ENCODE peak calls at places on chromosomes 4 and X, in eight cellular contexts. M, F, Y, N, K, J, W and Z are unnamed samples.

GRCh38 chr4:7890635-7891393 is 48.8 kb downstream of the AFAP1 start:
- DNase-seq in M (no peak), F (no peak), Y (peak; percentile 71), N (peak; percentile 97), K (no peak), J (peak; percentile 80), W (no peak), Z (no peak)

GRCh38 chr4:125388653-125389052 is 73.9 kb downstream of the FAT4 start:
- DNase-seq in M (no peak), F (no peak), Y (peak; percentile 77), N (peak; percentile 81), K (no peak), J (peak; percentile 70), W (no peak), Z (no peak)

GRCh38 chrX:9131066-9131465 is 97.1 kb upstream of the FAM9B start:
- DNase-seq in M (no peak), F (no peak), Y (no peak), N (no peak), K (no peak), J (no peak), W (no peak), Z (no peak)

GRCh38 chrX:9765072-9765736 is 443 bp downstream of the GPR143 start:
- DNase-seq in M (peak; percentile 57), F (peak; percentile 32), Y (no peak), N (no peak), K (no peak), J (no peak), W (no peak), Z (peak; percentile 47)

GRCh38 chr4:10619220-10619619 is 65.3 kb downstream of the CLNK start:
- DNase-seq in M (no peak), F (no peak), Y (peak; percentile 43), N (peak; percentile 83), K (no peak), J (peak; percentile 57), W (peak; percentile 28), Z (no peak)

GRCh38 chr4:140851032-140851636 is 94.9 kb upstream of the TBC1D9 start:
- DNase-seq in M (no peak), F (peak; percentile 80), Y (peak; percentile 80), N (peak; percentile 27), K (peak; percentile 64), J (peak; percentile 81), W (no peak), Z (peak; percentile 47)

GRCh38 chrX:137166591-137166990 is 132.8 kb upstream of the GPR101 start:
- DNase-seq in M (peak; percentile 64), F (peak; percentile 51), Y (no peak), N (no peak), K (no peak), J (no peak), W (no peak), Z (peak; percentile 16)

GRCh38 chr4:83358410-83358809 is 23.8 kb upstream of the HPSE start:
- DNase-seq in M (no peak), F (no peak), Y (peak; percentile 64), N (peak; percentile 81), K (no peak), J (peak; percentile 44), W (no peak), Z (no peak)

GRCh38 chr4:8763966-8764901 is 107.4 kb downstream of the HMX1 start:
- DNase-seq in M (peak; percentile 41), F (no peak), Y (no peak), N (no peak), K (no peak), J (no peak), W (no peak), Z (no peak)

GRCh38 chr4:162352580-162353107 is 188.8 kb upstream of the FSTL5 start:
- DNase-seq in M (no peak), F (no peak), Y (no peak), N (no peak), K (no peak), J (no peak), W (no peak), Z (no peak)

GRCh38 chr4:15213415-15213814 is 211.1 kb downstream of the CPEB2 start:
- DNase-seq in M (no peak), F (no peak), Y (no peak), N (no peak), K (no peak), J (no peak), W (no peak), Z (no peak)

GRCh38 chrX:145881175-145881867 is 63.7 kb downstream of the SLITRK2 start:
- DNase-seq in M (no peak), F (no peak), Y (no peak), N (no peak), K (no peak), J (no peak), W (no peak), Z (no peak)

GRCh38 chr4:664713-665231 is 9.3 kb downstream of the ATP5ME start:
- DNase-seq in M (peak; percentile 52), F (no peak), Y (no peak), N (no peak), K (no peak), J (no peak), W (no peak), Z (no peak)

GRCh38 chrX:69222103-69223090 is 57.1 kb upstream of the PJA1 start:
- DNase-seq in M (peak; percentile 84), F (peak; percentile 92), Y (peak; percentile 68), N (peak; percentile 25), K (peak; percentile 73), J (peak; percentile 70), W (peak; percentile 60), Z (peak; percentile 82)

GRCh38 chrX:124098089-124098488 is 136.6 kb downstream of the STAG2 start:
- DNase-seq in M (no peak), F (peak; percentile 39), Y (peak; percentile 52), N (peak; percentile 24), K (peak; percentile 13), J (peak; percentile 56), W (no peak), Z (no peak)

GRCh38 chr4:139515531-139515958 is 40.5 kb downstream of the SETD7 start:
- DNase-seq in M (no peak), F (no peak), Y (peak; percentile 45), N (peak; percentile 12), K (no peak), J (no peak), W (no peak), Z (no peak)

GRCh38 chrX:65871671-65872311 is 168.1 kb downstream of the VSIG4 start:
- DNase-seq in M (no peak), F (peak; percentile 40), Y (peak; percentile 34), N (no peak), K (peak; percentile 18), J (no peak), W (no peak), Z (no peak)

GRCh38 chrX:7927259-7928167 is at the start of gene PNPLA4:
- DNase-seq in M (peak; percentile 96), F (peak; percentile 87), Y (peak; percentile 65), N (peak; percentile 59), K (peak; percentile 87), J (peak; percentile 79), W (peak; percentile 84), Z (peak; percentile 76)

GRCh38 chr4:108301583-108302256 is 133.0 kb upstream of the LEF1 start:
- DNase-seq in M (no peak), F (no peak), Y (no peak), N (no peak), K (no peak), J (no peak), W (no peak), Z (no peak)

GRCh38 chr4:6115746-6116586 is 84.4 kb downstream of the JAKMIP1 start:
- DNase-seq in M (no peak), F (no peak), Y (no peak), N (no peak), K (no peak), J (no peak), W (no peak), Z (no peak)

GRCh38 chr4:16450724-16451123 is 224.5 kb upstream of the TAPT1 start:
- DNase-seq in M (no peak), F (no peak), Y (peak; percentile 41), N (no peak), K (no peak), J (peak; percentile 14), W (no peak), Z (no peak)
- TF ChIP-seq CTCF in M (no peak), F (peak; percentile 23), Y (peak; percentile 51), N (peak; percentile 36), K (no peak), J (peak; percentile 33), W (no peak), Z (no peak)

GRCh38 chrX:115912372-115912897 is 258.1 kb upstream of the AGTR2 start:
- DNase-seq in M (no peak), F (peak; percentile 9), Y (peak; percentile 4), N (no peak), K (no peak), J (no peak), W (no peak), Z (no peak)
- TF ChIP-seq CTCF in M (no peak), F (peak; percentile 40), Y (peak; percentile 41), N (no peak), K (no peak), J (no peak), W (peak; percentile 11), Z (no peak)

GRCh38 chr4:181264908-181265307 is 978.3 kb upstream of the TENM3 start:
- DNase-seq in M (no peak), F (peak; percentile 55), Y (no peak), N (no peak), K (no peak), J (no peak), W (no peak), Z (peak; percentile 18)

GRCh38 chr4:181259081-181259480 is 984.1 kb upstream of the TENM3 start:
- DNase-seq in M (no peak), F (no peak), Y (no peak), N (no peak), K (no peak), J (no peak), W (no peak), Z (no peak)

GRCh38 chr4:181258569-181258968 is 984.6 kb upstream of the TENM3 start:
- DNase-seq in M (no peak), F (peak; percentile 30), Y (no peak), N (no peak), K (no peak), J (no peak), W (no peak), Z (no peak)

DNA sequence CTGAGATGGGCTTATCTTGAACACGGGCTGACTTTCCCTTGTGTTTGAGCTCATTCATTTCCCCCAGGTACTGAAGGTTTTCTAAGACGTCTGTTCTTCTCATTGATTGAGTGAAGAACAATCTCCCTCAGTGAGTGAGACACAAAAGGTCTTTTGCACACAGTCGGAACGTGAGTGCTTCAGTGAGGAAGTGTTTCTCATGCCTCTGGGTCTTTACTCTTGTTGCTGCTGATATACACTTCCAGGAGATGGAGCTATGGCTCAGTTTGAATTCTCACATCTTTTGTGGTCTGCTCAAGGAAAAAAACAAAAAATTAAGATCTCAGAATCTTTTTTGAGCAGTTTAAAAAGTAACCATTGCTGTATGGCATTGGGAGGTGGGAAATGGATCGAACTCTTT is 981.9 kb upstream of the TENM3 start:
- DNase-seq in M (no peak), F (peak; percentile 80), Y (no peak), N (peak; percentile 34), K (no peak), J (peak; percentile 44), W (no peak), Z (no peak)
- TF ChIP-seq CTCF in M (no peak), F (peak; percentile 64), Y (no peak), N (peak; percentile 52), K (no peak), J (no peak), W (no peak), Z (peak; percentile 39)

DNA sequence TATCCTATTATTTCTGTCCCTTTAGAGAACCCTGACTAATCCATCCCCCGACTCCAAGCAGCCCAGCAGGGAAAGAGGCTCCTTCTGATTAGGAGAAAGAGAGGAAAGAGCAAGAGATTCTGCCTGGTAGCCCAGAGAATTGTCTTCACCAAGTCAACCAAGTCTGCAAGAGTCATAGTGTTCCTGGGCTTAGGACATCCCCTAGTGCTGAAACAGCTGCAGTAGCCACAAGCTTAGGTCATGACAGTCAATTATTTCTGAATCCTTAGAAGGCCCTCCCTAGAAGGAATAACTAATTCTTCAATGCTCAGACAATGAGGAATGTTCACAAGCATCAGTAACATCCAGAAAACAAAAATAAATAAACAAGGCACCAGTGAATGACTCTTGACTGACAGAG is 480.3 kb upstream of the GRIA3 start:
- DNase-seq in M (no peak), F (peak; percentile 15), Y (peak; percentile 0), N (peak; percentile 7), K (no peak), J (no peak), W (no peak), Z (no peak)
- TF ChIP-seq CTCF in M (no peak), F (peak; percentile 27), Y (no peak), N (peak; percentile 5), K (no peak), J (no peak), W (no peak), Z (no peak)